ENCODE peak calls at places on chromosomes 3 and 15, in nine cellular contexts. One of them, this sample, is unnamed.

GRCh38 chr3:183449391-183449790 is 21.0 kb upstream of the MCF2L2 start:
- DNase-seq in NCI-H748 treated with DMSO at 0.1 percent for 48 hours: no peak
- DNase-seq in NCI-H1092: no peak
- DNase-seq in GM13977: no peak
- DNase-seq in choroid plexus epithelial cell: peak; percentile 66
- DNase-seq in psoas muscle: no peak
- DNase-seq in activated T-cell treated with anti-CD3 and anti-CD28 coated beads, Interleukin-2, amount 50 U/mL, for 72 hours: no peak
- DNase-seq in amniotic stem cell: no peak
- DNase-seq in HFF-Myc: no peak
- DNase-seq in this sample: no peak

GRCh38 chr15:37981781-37982180 is 47.3 kb downstream of the TMCO5A start:
- DNase-seq in amniotic stem cell: no peak
- DNase-seq in HFF-Myc: peak; percentile 26
- DNase-seq in choroid plexus epithelial cell: peak; percentile 78
- DNase-seq in NCI-H748 treated with DMSO at 0.1 percent for 48 hours: no peak
- DNase-seq in NCI-H1092: no peak
- DNase-seq in psoas muscle: no peak
- DNase-seq in activated T-cell treated with anti-CD3 and anti-CD28 coated beads, Interleukin-2, amount 50 U/mL, for 72 hours: no peak
- DNase-seq in GM13977: no peak
- DNase-seq in this sample: no peak

GRCh38 chr15:89197503-89197971 is 23.8 kb downstream of the RLBP1 start:
- DNase-seq in amniotic stem cell: no peak
- DNase-seq in HFF-Myc: no peak
- DNase-seq in NCI-H748 treated with DMSO at 0.1 percent for 48 hours: no peak
- DNase-seq in activated T-cell treated with anti-CD3 and anti-CD28 coated beads, Interleukin-2, amount 50 U/mL, for 72 hours: peak; percentile 54
- DNase-seq in psoas muscle: no peak
- DNase-seq in choroid plexus epithelial cell: no peak
- DNase-seq in NCI-H1092: no peak
- DNase-seq in GM13977: no peak
- DNase-seq in this sample: no peak

GRCh38 chr15:85100186-85100937 is 118.7 kb downstream of the PDE8A start:
- DNase-seq in GM13977: no peak
- DNase-seq in choroid plexus epithelial cell: peak; percentile 26
- DNase-seq in activated T-cell treated with anti-CD3 and anti-CD28 coated beads, Interleukin-2, amount 50 U/mL, for 72 hours: no peak
- DNase-seq in HFF-Myc: no peak
- DNase-seq in amniotic stem cell: no peak
- DNase-seq in psoas muscle: no peak
- DNase-seq in NCI-H1092: no peak
- DNase-seq in NCI-H748 treated with DMSO at 0.1 percent for 48 hours: no peak
- DNase-seq in this sample: no peak

GRCh38 chr3:71515640-71516383 is 67.7 kb downstream of the FOXP1 start:
- DNase-seq in GM13977: no peak
- DNase-seq in amniotic stem cell: no peak
- DNase-seq in NCI-H748 treated with DMSO at 0.1 percent for 48 hours: no peak
- DNase-seq in choroid plexus epithelial cell: no peak
- DNase-seq in activated T-cell treated with anti-CD3 and anti-CD28 coated beads, Interleukin-2, amount 50 U/mL, for 72 hours: no peak
- DNase-seq in psoas muscle: no peak
- DNase-seq in HFF-Myc: no peak
- DNase-seq in NCI-H1092: no peak
- DNase-seq in this sample: no peak

GRCh38 chr3:56616479-56617006 is 59.6 kb downstream of the CCDC66 start:
- DNase-seq in choroid plexus epithelial cell: no peak
- DNase-seq in NCI-H748 treated with DMSO at 0.1 percent for 48 hours: no peak
- DNase-seq in HFF-Myc: no peak
- DNase-seq in activated T-cell treated with anti-CD3 and anti-CD28 coated beads, Interleukin-2, amount 50 U/mL, for 72 hours: no peak
- DNase-seq in NCI-H1092: no peak
- DNase-seq in psoas muscle: no peak
- DNase-seq in amniotic stem cell: no peak
- DNase-seq in GM13977: no peak
- DNase-seq in this sample: no peak

GRCh38 chr3:54065140-54065539 is 57.2 kb upstream of the CACNA2D3 start:
- DNase-seq in GM13977: no peak
- DNase-seq in activated T-cell treated with anti-CD3 and anti-CD28 coated beads, Interleukin-2, amount 50 U/mL, for 72 hours: no peak
- DNase-seq in choroid plexus epithelial cell: no peak
- DNase-seq in NCI-H1092: no peak
- DNase-seq in HFF-Myc: no peak
- DNase-seq in amniotic stem cell: no peak
- DNase-seq in NCI-H748 treated with DMSO at 0.1 percent for 48 hours: no peak
- DNase-seq in psoas muscle: no peak
- DNase-seq in this sample: no peak

GRCh38 chr3:98552232-98553020 is 20.6 kb downstream of the GPR15 start:
- DNase-seq in activated T-cell treated with anti-CD3 and anti-CD28 coated beads, Interleukin-2, amount 50 U/mL, for 72 hours: no peak
- DNase-seq in GM13977: no peak
- DNase-seq in choroid plexus epithelial cell: no peak
- DNase-seq in NCI-H1092: no peak
- DNase-seq in amniotic stem cell: no peak
- DNase-seq in psoas muscle: no peak
- DNase-seq in HFF-Myc: no peak
- DNase-seq in NCI-H748 treated with DMSO at 0.1 percent for 48 hours: no peak
- DNase-seq in this sample: no peak

GRCh38 chr3:195270350-195271115 is 426 bp downstream of the XXYLT1 start:
- DNase-seq in psoas muscle: peak; percentile 40
- DNase-seq in amniotic stem cell: peak; percentile 80
- DNase-seq in choroid plexus epithelial cell: peak; percentile 82
- DNase-seq in activated T-cell treated with anti-CD3 and anti-CD28 coated beads, Interleukin-2, amount 50 U/mL, for 72 hours: peak; percentile 84
- DNase-seq in NCI-H748 treated with DMSO at 0.1 percent for 48 hours: no peak
- DNase-seq in HFF-Myc: no peak
- DNase-seq in NCI-H1092: peak; percentile 68
- DNase-seq in GM13977: peak; percentile 82
- DNase-seq in this sample: peak; percentile 92

GRCh38 chr15:70023064-70023768 is 74.5 kb downstream of the TLE3 start:
- DNase-seq in HFF-Myc: peak; percentile 61
- DNase-seq in psoas muscle: no peak
- DNase-seq in choroid plexus epithelial cell: peak; percentile 94
- DNase-seq in amniotic stem cell: no peak
- DNase-seq in activated T-cell treated with anti-CD3 and anti-CD28 coated beads, Interleukin-2, amount 50 U/mL, for 72 hours: peak; percentile 54
- DNase-seq in NCI-H748 treated with DMSO at 0.1 percent for 48 hours: peak; percentile 10
- DNase-seq in NCI-H1092: no peak
- DNase-seq in GM13977: peak; percentile 78
- DNase-seq in this sample: no peak

GRCh38 chr3:53131136-53131495 is 881 bp upstream of the RFT1 start:
- DNase-seq in psoas muscle: no peak
- DNase-seq in choroid plexus epithelial cell: no peak
- DNase-seq in HFF-Myc: no peak
- DNase-seq in activated T-cell treated with anti-CD3 and anti-CD28 coated beads, Interleukin-2, amount 50 U/mL, for 72 hours: no peak
- DNase-seq in NCI-H748 treated with DMSO at 0.1 percent for 48 hours: no peak
- DNase-seq in NCI-H1092: no peak
- DNase-seq in GM13977: no peak
- DNase-seq in amniotic stem cell: no peak
- DNase-seq in this sample: no peak

GRCh38 chr3:170801597-170801996 is 68.4 kb downstream of the RPL22L1 start:
- DNase-seq in activated T-cell treated with anti-CD3 and anti-CD28 coated beads, Interleukin-2, amount 50 U/mL, for 72 hours: no peak
- DNase-seq in choroid plexus epithelial cell: no peak
- DNase-seq in GM13977: no peak
- DNase-seq in amniotic stem cell: no peak
- DNase-seq in psoas muscle: no peak
- DNase-seq in NCI-H1092: no peak
- DNase-seq in HFF-Myc: no peak
- DNase-seq in NCI-H748 treated with DMSO at 0.1 percent for 48 hours: no peak
- DNase-seq in this sample: no peak

GRCh38 chr15:80999623-81000036 is 1.1 kb upstream of the TLNRD1 start:
- DNase-seq in psoas muscle: no peak
- DNase-seq in activated T-cell treated with anti-CD3 and anti-CD28 coated beads, Interleukin-2, amount 50 U/mL, for 72 hours: peak; percentile 69
- DNase-seq in NCI-H1092: no peak
- DNase-seq in NCI-H748 treated with DMSO at 0.1 percent for 48 hours: no peak
- DNase-seq in choroid plexus epithelial cell: no peak
- DNase-seq in HFF-Myc: no peak
- DNase-seq in amniotic stem cell: no peak
- DNase-seq in GM13977: peak; percentile 40
- DNase-seq in this sample: no peak

This sample was measured in activated B cell treated with CpG ODN at 0.5 μM for 24 hours.